ENCODE peak calls at places on chromosome 16, in four cellular contexts. Q is stomach, P is fibroblast of pulmonary artery, T is esophagus squamous epithelium. W is an unnamed sample.

GRCh38 chr16:54303613-54304012 is 17.0 kb upstream of the IRX3 start:
- DNase-seq in Q (no peak), P (no peak), T (no peak), W (no peak)

GRCh38 chr16:49855280-49855821 is 561 bp downstream of the ZNF423 start:
- DNase-seq in Q (peak; percentile 88), P (peak; percentile 82), T (no peak), W (peak; percentile 78)

GRCh38 chr16:3149630-3150345 is 15.0 kb downstream of the ZNF213 start:
- DNase-seq in Q (peak; percentile 73), P (peak; percentile 67), T (no peak), W (peak; percentile 82)

GRCh38 chr16:88743693-88744519 is 37.6 kb downstream of the CTU2 start:
- DNase-seq in Q (peak; percentile 89), P (peak; percentile 73), T (no peak), W (peak; percentile 48)

GRCh38 chr16:25750489-25750888 is 58.7 kb downstream of the HS3ST4 start:
- DNase-seq in Q (no peak), P (no peak), T (no peak), W (no peak)

GRCh38 chr16:30527635-30528178 is 1.3 kb upstream of the ZNF768 start:
- DNase-seq in Q (peak; percentile 36), P (no peak), T (no peak), W (no peak)

GRCh38 chr16:30054959-30055553 is 10.5 kb upstream of the ALDOA start:
- DNase-seq in Q (peak; percentile 77), P (no peak), T (no peak), W (peak; percentile 55)

GRCh38 chr16:51408357-51408756 is 257.3 kb upstream of the SALL1 start:
- DNase-seq in Q (no peak), P (peak; percentile 40), T (no peak), W (no peak)

GRCh38 chr16:9709221-9709620 is 473.0 kb downstream of the GRIN2A start:
- DNase-seq in Q (no peak), P (no peak), T (no peak), W (no peak)

GRCh38 chr16:89374393-89374948 is 115.9 kb downstream of the ANKRD11 start:
- DNase-seq in Q (no peak), P (no peak), T (no peak), W (no peak)

GRCh38 chr16:15811778-15812750 is 44.8 kb downstream of the MYH11 start:
- DNase-seq in Q (peak; percentile 44), P (peak; percentile 89), T (no peak), W (no peak)

GRCh38 chr16:77993111-77993571 is 29.2 kb upstream of the CLEC3A start:
- DNase-seq in Q (no peak), P (no peak), T (no peak), W (no peak)

GRCh38 chr16:8686879-8687278 is 12.5 kb downstream of the ABAT start:
- DNase-seq in Q (no peak), P (no peak), T (no peak), W (no peak)

GRCh38 chr16:13896543-13897182 is 23.3 kb upstream of the ERCC4 start:
- DNase-seq in Q (no peak), P (peak; percentile 8), T (no peak), W (no peak)

GRCh38 chr16:12406158-12406557 is 397.5 kb downstream of the CPPED1 start:
- DNase-seq in Q (no peak), P (no peak), T (no peak), W (no peak)

GRCh38 chr16:49552273-49552928 is 178.8 kb downstream of the C16orf78 start:
- DNase-seq in Q (no peak), P (no peak), T (no peak), W (no peak)

GRCh38 chr16:11076259-11077018 is 132.1 kb downstream of the CLEC16A start:
- DNase-seq in Q (no peak), P (no peak), T (no peak), W (peak; percentile 67)

GRCh38 chr16:89475144-89475543 is 15.2 kb downstream of the ANKRD11 start:
- DNase-seq in Q (no peak), P (no peak), T (no peak), W (no peak)

GRCh38 chr16:28491080-28491969 is 549 bp downstream of the CLN3 start:
- DNase-seq in Q (no peak), P (peak; percentile 5), T (no peak), W (no peak)

GRCh38 chr16:75097941-75098897 is 18.4 kb downstream of the LDHD start:
- DNase-seq in Q (peak; percentile 47), P (no peak), T (no peak), W (no peak)

GRCh38 chr16:7014756-7015155 is 317.9 kb upstream of the RBFOX1 start:
- DNase-seq in Q (no peak), P (no peak), T (no peak), W (no peak)

GRCh38 chr16:53881371-53881770 is 177.4 kb downstream of the FTO start:
- DNase-seq in Q (no peak), P (peak; percentile 56), T (no peak), W (no peak)

GRCh38 chr16:19092653-19093410 is 20.9 kb upstream of the ITPRIPL2 start:
- DNase-seq in Q (no peak), P (no peak), T (no peak), W (no peak)

GRCh38 chr16:28526201-28527099 is 12.3 kb downstream of the NUPR1 start:
- DNase-seq in Q (no peak), P (no peak), T (no peak), W (no peak)

GRCh38 chr16:228151-228855 is 946 bp downstream of the LUC7L start:
- DNase-seq in Q (no peak), P (peak; percentile 8), T (no peak), W (no peak)

GRCh38 chr16:20611350-20611902 is 35.3 kb upstream of the ACSM2B start:
- DNase-seq in Q (peak; percentile 84), P (no peak), T (no peak), W (no peak)

GRCh38 chr16:54342001-54342776 is 55.6 kb upstream of the IRX3 start:
- DNase-seq in Q (no peak), P (peak; percentile 30), T (no peak), W (no peak)

GRCh38 chr16:26709754-26710153 is 357.0 kb upstream of the C16orf82 start:
- DNase-seq in Q (no peak), P (no peak), T (no peak), W (no peak)

DNA sequence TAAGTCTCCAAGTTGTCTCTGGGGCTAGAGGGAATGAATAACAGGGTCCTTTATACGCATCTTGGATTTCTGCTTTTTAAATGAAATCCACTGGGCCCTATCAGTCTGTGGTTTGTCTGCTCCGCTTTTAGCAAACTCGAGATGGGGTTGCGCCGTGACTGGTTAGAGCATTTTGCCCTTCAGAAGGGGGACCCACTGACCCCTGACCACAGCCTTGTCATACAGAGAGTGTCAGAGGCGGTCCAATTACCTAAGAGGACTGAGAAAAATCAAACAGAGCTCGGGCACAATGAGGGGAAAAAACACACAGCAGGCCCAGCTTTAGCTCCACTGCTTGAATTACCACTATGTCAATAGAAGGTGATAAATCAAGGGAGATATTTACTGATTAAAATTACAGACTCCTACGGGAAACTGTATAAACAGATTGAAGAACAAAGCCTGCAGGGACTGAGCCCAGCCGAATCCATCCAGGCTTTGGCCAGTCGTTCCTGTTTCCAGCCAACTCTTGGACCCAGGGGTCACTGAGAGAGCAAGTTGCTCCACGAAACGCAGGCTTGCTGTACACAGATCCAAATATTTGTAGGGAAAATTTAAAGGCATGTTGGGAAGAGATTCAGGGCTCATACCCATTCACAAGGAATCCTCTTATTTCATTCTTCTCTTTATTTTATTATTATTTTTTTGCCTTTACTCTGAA is 131.9 kb upstream of the ZFHX3 start:
- DNase-seq in Q (peak; percentile 43), P (no peak), T (no peak), W (no peak)
- H3K4me3 ChIP-seq in Q (no peak overlapping the region), P (no peak overlapping the region), T (no peak overlapping the region), W (no peak overlapping the region)

DNA sequence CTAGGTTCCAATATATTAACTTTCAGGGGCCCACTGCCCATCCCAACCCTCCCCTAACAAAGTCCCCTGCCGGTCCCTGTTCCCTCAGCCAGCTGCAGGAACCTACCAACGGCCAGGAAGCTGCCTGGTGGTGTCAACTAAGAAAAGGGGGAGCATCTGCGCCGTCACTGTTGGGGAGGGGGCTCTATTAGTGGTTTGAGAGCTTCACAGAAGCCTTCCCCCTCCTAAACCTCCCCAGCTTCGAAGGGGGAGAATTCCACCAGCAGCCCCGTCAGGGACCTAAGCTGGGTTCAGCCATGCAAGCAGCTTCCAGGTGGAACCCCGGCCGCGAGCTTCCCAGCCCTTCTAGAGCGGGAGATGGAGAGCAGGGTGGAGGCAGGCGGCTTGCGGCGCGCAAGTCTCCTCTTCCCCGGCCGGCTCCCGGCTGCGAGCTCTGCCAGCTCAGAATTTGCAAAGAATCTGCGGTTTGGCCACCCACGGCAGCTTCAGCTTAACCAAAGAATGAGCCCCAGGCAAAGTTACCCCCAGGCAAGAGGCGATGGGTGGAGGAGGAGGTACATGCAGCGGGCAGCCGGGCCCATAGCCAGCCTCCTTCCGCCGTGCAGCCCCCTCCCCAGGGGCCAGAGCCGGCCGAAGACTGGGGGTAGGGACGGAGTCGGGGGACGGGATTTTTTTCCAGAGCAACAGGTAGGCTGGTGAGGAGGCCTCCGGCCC is 33.7 kb downstream of the DDX19A start:
- DNase-seq in Q (peak; percentile 57), P (peak; percentile 77), T (no peak), W (peak; percentile 74)
- TF ChIP-seq CTCF in Q (no peak), P (no peak), T (no peak), W (no peak)

GRCh38 chr16:57358527-57359095 is at the start of gene CCL22:
- DNase-seq in Q (peak; percentile 26), P (no peak), T (no peak), W (peak; percentile 52)

GRCh38 chr16:57354311-57354710 is 4.3 kb upstream of the CCL22 start:
- DNase-seq in Q (peak; percentile 10), P (no peak), T (no peak), W (no peak)

GRCh38 chr16:57355898-57356414 is 2.6 kb upstream of the CCL22 start:
- DNase-seq in Q (peak; percentile 4), P (no peak), T (no peak), W (no peak)

GRCh38 chr16:57357330-57358151 is 1.0 kb upstream of the CCL22 start:
- DNase-seq in Q (peak; percentile 20), P (no peak), T (no peak), W (peak; percentile 66)

GRCh38 chr16:57356547-57356946 is 2.0 kb upstream of the CCL22 start:
- DNase-seq in Q (peak; percentile 8), P (no peak), T (no peak), W (no peak)
- H3K4me3 ChIP-seq in Q (no peak overlapping the region), P (no peak overlapping the region), T (no peak overlapping the region), W (no peak overlapping the region)

DNA sequence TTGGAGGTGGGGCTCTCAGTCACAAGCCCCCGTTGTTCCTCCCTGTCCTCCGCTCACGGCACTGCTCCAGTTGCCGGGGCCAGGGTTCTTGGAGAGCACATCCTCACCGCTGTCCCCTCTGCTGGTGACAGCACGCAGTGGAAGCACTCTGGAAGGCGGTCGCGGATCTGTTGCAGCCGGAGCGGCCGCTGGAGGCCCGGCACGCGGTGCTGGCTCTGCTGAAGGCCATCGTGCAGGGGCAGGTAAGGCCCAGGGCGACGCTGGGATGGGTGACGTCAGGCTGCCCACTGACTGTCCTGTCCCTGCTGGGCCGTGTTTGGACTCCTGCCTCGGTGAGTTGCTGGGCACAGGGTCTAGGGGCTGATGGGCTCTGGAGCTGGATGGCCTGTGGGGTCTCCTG is 5.4 kb downstream of the TSC2 start:
- DNase-seq in Q (no peak), P (no peak), T (no peak), W (no peak)
- TF ChIP-seq CTCF in Q (no peak), P (no peak), T (no peak), W (no peak)

GRCh38 chr16:85156869-85157268 is 44.6 kb upstream of the CIBAR2 start:
- DNase-seq in Q (no peak), P (no peak), T (no peak), W (no peak)
- H3K4me3 ChIP-seq in Q (no peak overlapping the region), P (no peak overlapping the region), T (no peak overlapping the region), W (no peak overlapping the region)